ENCODE peak calls at places on chromosomes 2 and 18, in nine cellular contexts. G is ovary, O is psoas muscle, W is HepG2, K is Right ventricle myocardium inferior, Q is ACHN, H is K562, Y is amniotic stem cell, L is foreskin keratinocyte. S is an unnamed sample.

GRCh38 chr2:176115883-176116813 is at the start of gene HOXD10:
- DNase-seq in G (peak; percentile 50), Q (peak; percentile 92), L (no peak), K (no peak), H (peak; percentile 38), W (no peak), Y (no peak), O (no peak), S (peak; percentile 98)

GRCh38 chr2:74690571-74690970 is 36.5 kb downstream of the SEMA4F start:
- DNase-seq in G (no peak), Y (peak; percentile 41), K (no peak), W (peak; percentile 64), Q (peak; percentile 69), O (no peak), H (peak; percentile 60), L (no peak), S (no peak)

GRCh38 chr18:11950824-11951223 is 30.5 kb upstream of the IMPA2 start:
- DNase-seq in G (no peak), K (no peak), O (no peak), H (no peak), Y (no peak), W (no peak), L (no peak), Q (no peak), S (no peak)

GRCh38 chr2:96772903-96773675 is 12.4 kb downstream of the CNNM4 start:
- DNase-seq in L (no peak), W (no peak), H (no peak), Y (no peak), O (no peak), Q (no peak), G (no peak), K (no peak), S (no peak)

GRCh38 chr18:60506682-60507081 is 134.1 kb upstream of the MC4R start:
- DNase-seq in L (no peak), Q (no peak), W (no peak), H (no peak), Y (no peak), G (no peak), K (no peak), O (no peak), S (no peak)

GRCh38 chr2:163732718-163733117 is 3.1 kb downstream of the FIGN start:
- DNase-seq in O (no peak), G (no peak), K (no peak), L (no peak), W (no peak), H (no peak), Y (no peak), Q (peak; percentile 48), S (no peak)

GRCh38 chr2:220935789-220936321 is 636.2 kb downstream of the EPHA4 start:
- DNase-seq in H (no peak), Q (no peak), W (no peak), G (no peak), O (no peak), L (no peak), K (no peak), Y (no peak), S (no peak)

GRCh38 chr2:113891265-113891959 is 1.5 kb downstream of the ACTR3 start:
- DNase-seq in K (no peak), H (no peak), W (no peak), L (no peak), G (no peak), Y (no peak), Q (peak; percentile 39), O (no peak), S (no peak)

GRCh38 chr2:21038403-21039073 is 5.3 kb downstream of the APOB start:
- DNase-seq in O (no peak), Y (no peak), W (peak; percentile 80), L (peak; percentile 6), Q (no peak), G (no peak), K (no peak), H (no peak), S (no peak)

GRCh38 chr18:13447621-13448020 is 229.1 kb downstream of the LDLRAD4 start:
- DNase-seq in Q (no peak), H (no peak), W (no peak), G (no peak), Y (peak; percentile 64), O (peak; percentile 71), L (no peak), K (no peak), S (no peak)

GRCh38 chr2:40095003-40095402 is 315.9 kb upstream of the THUMPD2 start:
- DNase-seq in H (no peak), L (peak; percentile 75), Q (peak; percentile 19), Y (no peak), W (no peak), K (no peak), G (no peak), O (no peak), S (no peak)

S was measured in kidney.